ENCODE peak calls at places on chromosome 19, in six cellular contexts. H is CD4-positive, alpha-beta T cell; V is lower leg skin; D is neural crest cell; W is activated naive CD8-positive, alpha-beta T cell treated with anti-CD3 and anti-CD28 coated beads for 36 hours; P is iris pigment epithelial cell. A is an unnamed sample.
A peak's percentile ranks its signal among the peaks of the same experiment; 100 is the strongest.

GRCh38 chr19:43700368-43701015 is 15.4 kb upstream of the IRGC start:
- DNase-seq in V (peak; percentile 87), D (no peak), W (no peak), P (peak; percentile 85), H (no peak), A (peak; percentile 7)

GRCh38 chr19:45975296-45975695 is 1.6 kb upstream of the NOVA2 start:
- DNase-seq in W (no peak), V (no peak), D (no peak), H (no peak), P (no peak), A (no peak)

GRCh38 chr19:3599776-3600183 is 6.9 kb downstream of the TBXA2R start:
- DNase-seq in P (no peak), H (no peak), D (no peak), W (no peak), V (no peak), A (no peak)

GRCh38 chr19:55585658-55586339 is 5.2 kb upstream of the ZNF579 start:
- DNase-seq in H (peak; percentile 38), W (peak; percentile 44), V (peak; percentile 89), P (peak; percentile 87), D (peak; percentile 73), A (no peak)

GRCh38 chr19:35963514-35963913 is 27.3 kb downstream of the LRFN3 start:
- DNase-seq in D (peak; percentile 72), V (no peak), H (peak; percentile 33), W (peak; percentile 35), P (peak; percentile 66), A (no peak)

GRCh38 chr19:17125728-17126677 is 50.4 kb downstream of the MYO9B start:
- DNase-seq in W (peak; percentile 74), V (peak; percentile 93), P (peak; percentile 62), D (no peak), H (peak; percentile 73), A (peak; percentile 55)

GRCh38 chr19:18723871-18724377 is 40.4 kb downstream of the CRTC1 start:
- DNase-seq in W (peak; percentile 25), V (no peak), D (no peak), H (no peak), P (no peak), A (no peak)

GRCh38 chr19:8210660-8211101 is 1.5 kb downstream of the CERS4 start:
- DNase-seq in H (no peak), P (no peak), D (no peak), V (no peak), W (no peak), A (no peak)

GRCh38 chr19:32581704-32582164 is 744 bp downstream of the PDCD5 start:
- DNase-seq in D (peak; percentile 9), P (peak; percentile 70), W (peak; percentile 8), V (no peak), H (no peak), A (no peak)

GRCh38 chr19:2273356-2274184 is 8.4 kb downstream of the PEAK3 start:
- DNase-seq in W (peak; percentile 92), D (peak; percentile 94), H (peak; percentile 66), P (peak; percentile 49), V (peak; percentile 94), A (peak; percentile 66)

GRCh38 chr19:18745012-18745735 is 45.9 kb downstream of the COMP start:
- DNase-seq in V (no peak), P (no peak), W (no peak), H (no peak), D (no peak), A (no peak)

GRCh38 chr19:46503848-46504453 is 8.3 kb upstream of the PNMA8B start:
- DNase-seq in D (no peak), W (no peak), H (no peak), P (no peak), V (no peak), A (no peak)

GRCh38 chr19:35107541-35107939 is 8.1 kb upstream of the FXYD3 start:
- DNase-seq in P (peak; percentile 47), W (no peak), V (no peak), H (no peak), D (peak; percentile 41), A (no peak)

GRCh38 chr19:15696654-15697194 is 23.8 kb downstream of the CYP4F12 start:
- DNase-seq in D (no peak), V (no peak), H (no peak), W (no peak), P (no peak), A (no peak)

GRCh38 chr19:51110666-51110971 is 2.4 kb upstream of the CTU1 start:
- DNase-seq in P (no peak), V (no peak), W (no peak), H (no peak), D (no peak), A (no peak)

GRCh38 chr19:18725755-18726416 is 42.4 kb downstream of the CRTC1 start:
- DNase-seq in D (no peak), H (no peak), V (no peak), P (no peak), W (no peak), A (peak; percentile 28)

GRCh38 chr19:35901854-35902661 is at the start of gene HCST:
- DNase-seq in V (no peak), D (no peak), W (peak; percentile 52), H (peak; percentile 12), P (no peak), A (no peak)

GRCh38 chr19:53927745-53928144 is 18.7 kb downstream of the CACNG7 start:
- DNase-seq in H (peak; percentile 34), P (peak; percentile 76), D (peak; percentile 43), V (no peak), W (no peak), A (no peak)

GRCh38 chr19:30288957-30289735 is 83.0 kb upstream of the ZNF536 start:
- DNase-seq in W (no peak), H (no peak), D (no peak), V (no peak), P (no peak), A (no peak)

GRCh38 chr19:14843587-14843986 is 5.1 kb downstream of the OR7A10 start:
- DNase-seq in H (no peak), V (no peak), P (peak; percentile 7), W (no peak), D (no peak), A (no peak)

GRCh38 chr19:10920781-10921180 is 7.7 kb downstream of the YIPF2 start:
- DNase-seq in W (no peak), P (no peak), H (no peak), D (no peak), V (no peak), A (no peak)

GRCh38 chr19:38924383-38924782 is 6.2 kb downstream of the SARS2 start:
- DNase-seq in H (no peak), V (no peak), D (no peak), W (no peak), P (no peak), A (no peak)

GRCh38 chr19:46536391-46536790 is 40.7 kb upstream of the PNMA8B start:
- DNase-seq in W (no peak), P (no peak), D (no peak), V (peak; percentile 72), H (no peak), A (no peak)

GRCh38 chr19:45495178-45495577 is 1.7 kb downstream of the RTN2 start:
- DNase-seq in H (no peak), P (no peak), W (no peak), D (no peak), V (no peak), A (no peak)

GRCh38 chr19:16066611-16067104 is 9.6 kb upstream of the TPM4 start:
- DNase-seq in H (peak; percentile 45), V (peak; percentile 85), D (no peak), W (no peak), P (peak; percentile 54), A (no peak)

GRCh38 chr19:46015080-46015960 is 7.5 kb downstream of the PGLYRP1 start:
- DNase-seq in D (peak; percentile 53), V (peak; percentile 94), P (peak; percentile 35), H (peak; percentile 58), W (peak; percentile 63), A (peak; percentile 26)

GRCh38 chr19:43532571-43532961 is 422 bp upstream of the ZNF575 start:
- DNase-seq in W (no peak), V (peak; percentile 88), P (no peak), D (peak; percentile 14), H (no peak), A (no peak)

GRCh38 chr19:48685583-48685982 is 10.2 kb upstream of the FUT2 start:
- DNase-seq in P (no peak), H (no peak), W (no peak), D (no peak), V (no peak), A (no peak)

GRCh38 chr19:55156202-55157063 is 1.1 kb downstream of the TNNI3 start:
- DNase-seq in H (no peak), V (peak; percentile 88), W (peak; percentile 47), P (peak; percentile 75), D (peak; percentile 76), A (no peak)

A was measured in gastrocnemius medialis.